ENCODE peak calls at places on chromosomes 16 and 17, in six cellular contexts. J, W, X, L, O and M are unnamed samples.

GRCh38 chr17:79814966-79815835 is 18.3 kb upstream of the CBX8 start:
- DNase-seq in X (no peak), W (no peak), O (no peak), L (no peak), J (no peak), M (peak)

GRCh38 chr16:86667035-86667434 is 88.7 kb downstream of the FOXL1 start:
- DNase-seq in O (no peak), L (no peak), J (no peak), X (no peak), W (no peak), M (no peak)

GRCh38 chr17:43042025-43042424 is 17.0 kb downstream of the RND2 start:
- DNase-seq in J (no peak), W (no peak), X (no peak), L (no peak), O (no peak), M (no peak)

GRCh38 chr16:68357923-68358322 is 47.1 kb downstream of the PRMT7 start:
- DNase-seq in O (no peak), J (no peak), X (no peak), L (no peak), W (no peak), M (no peak)

GRCh38 chr16:73616186-73616585 is 568.3 kb upstream of the ZFHX3 start:
- DNase-seq in X (no peak), W (peak), L (no peak), J (no peak), O (no peak), M (no peak)

GRCh38 chr17:13812350-13812749 is 210.6 kb upstream of the HS3ST3A1 start:
- DNase-seq in J (no peak), X (no peak), O (no peak), L (no peak), W (no peak), M (no peak)

GRCh38 chr17:1639549-1639948 is 6.0 kb downstream of the SCARF1 start:
- DNase-seq in L (no peak), J (no peak), O (no peak), W (peak), X (no peak), M (no peak)

GRCh38 chr17:59331929-59332889 is 754 bp downstream of the YPEL2 start:
- DNase-seq in J (no peak), W (no peak), X (peak), O (peak), L (no peak), M (peak)

GRCh38 chr16:2829501-2830354 is at the start of gene ZG16B:
- DNase-seq in O (no peak), J (no peak), L (no peak), W (no peak), X (no peak), M (no peak)

GRCh38 chr17:40922239-40922638 is 15.2 kb downstream of the KRT23 start:
- DNase-seq in O (no peak), W (peak), J (no peak), X (no peak), L (no peak), M (no peak)

GRCh38 chr17:17693955-17694228 is 12.6 kb downstream of the RAI1 start:
- DNase-seq in W (no peak), J (no peak), O (no peak), L (no peak), X (no peak), M (no peak)

GRCh38 chr17:8791910-8792270 is 7.3 kb downstream of the MFSD6L start:
- DNase-seq in X (no peak), J (no peak), O (no peak), L (no peak), W (peak), M (no peak)

GRCh38 chr17:61648587-61648986 is 57.6 kb upstream of the NACA2 start:
- DNase-seq in O (no peak), J (no peak), X (no peak), W (no peak), L (no peak), M (no peak)

GRCh38 chr17:4837471-4838305 is 4.5 kb downstream of the MINK1 start:
- DNase-seq in X (no peak), O (no peak), J (no peak), W (no peak), L (no peak), M (no peak)

GRCh38 chr16:84964729-84965128 is 46.6 kb downstream of the ZDHHC7 start:
- DNase-seq in X (no peak), L (no peak), O (no peak), J (no peak), W (no peak), M (no peak)

GRCh38 chr17:50783193-50783660 is 15.9 kb upstream of the ANKRD40CL start:
- DNase-seq in J (peak), O (peak), L (peak), W (peak), X (peak), M (peak)

GRCh38 chr17:28189667-28190066 is 129.3 kb upstream of the TMEM97 start:
- DNase-seq in X (no peak), L (no peak), O (no peak), W (no peak), J (no peak), M (no peak)

GRCh38 chr17:81419333-81419885 is 24.2 kb downstream of the BAHCC1 start:
- DNase-seq in O (no peak), J (no peak), W (peak), X (no peak), L (no peak), M (no peak)

GRCh38 chr16:30525844-30526136 is 576 bp downstream of the ZNF768 start:
- DNase-seq in J (no peak), W (no peak), X (no peak), O (no peak), L (no peak), M (no peak)

GRCh38 chr17:7014995-7015586 is 2.7 kb downstream of the RNASEK start:
- DNase-seq in W (no peak), L (peak), X (peak), J (peak), O (peak), M (no peak)

GRCh38 chr16:11303405-11304138 is 22.4 kb upstream of the PRM1 start:
- DNase-seq in O (no peak), L (no peak), J (no peak), X (no peak), W (no peak), M (no peak)

GRCh38 chr16:52547001-52547833 is at the start of gene TOX3:
- DNase-seq in L (no peak), O (no peak), W (no peak), X (no peak), J (no peak), M (no peak)

GRCh38 chr17:83186751-83187421 is 107.5 kb downstream of the METRNL start:
- DNase-seq in X (no peak), O (no peak), J (no peak), L (no peak), W (no peak), M (no peak)

GRCh38 chr17:42111901-42112551 is 488 bp downstream of the DHX58 start:
- DNase-seq in W (no peak), O (peak), L (peak), J (peak), X (no peak), M (no peak)

GRCh38 chr16:27437946-27438345 is 36.0 kb downstream of the IL21R start:
- DNase-seq in W (no peak), L (no peak), O (no peak), J (no peak), X (no peak), M (no peak)

GRCh38 chr17:83151442-83152220 is 72.2 kb downstream of the METRNL start:
- DNase-seq in O (no peak), W (no peak), J (no peak), X (no peak), L (no peak), M (no peak)

GRCh38 chr17:6701719-6702118 is 11.4 kb downstream of the SLC13A5 start:
- DNase-seq in X (peak), O (no peak), W (peak), J (no peak), L (no peak), M (peak)

GRCh38 chr17:82752371-82753200 is 721 bp downstream of the TBCD start:
- DNase-seq in J (no peak), O (no peak), X (no peak), L (no peak), W (no peak), M (no peak)

GRCh38 chr17:64232466-64233262 is 30.4 kb downstream of the TEX2 start:
- DNase-seq in J (no peak), W (no peak), L (no peak), X (no peak), O (no peak), M (no peak)

GRCh38 chr16:12025472-12025871 is 48.9 kb downstream of the SNX29 start:
- DNase-seq in J (no peak), W (no peak), L (no peak), O (no peak), X (no peak), M (no peak)

GRCh38 chr17:56933868-56934267 is 20.0 kb upstream of the TRIM25 start:
- DNase-seq in J (no peak), O (no peak), L (no peak), X (no peak), W (no peak), M (no peak)

GRCh38 chr16:22373662-22374310 is 633 bp downstream of the CDR2 start:
- DNase-seq in J (no peak), W (no peak), X (peak), L (peak), O (peak), M (peak)

GRCh38 chr17:50629902-50630301 is 4.8 kb upstream of the ABCC3 start:
- DNase-seq in L (no peak), J (no peak), O (no peak), X (no peak), W (no peak), M (no peak)